ENCODE peak calls at places on chromosome 9, in eight cellular contexts. S is NCI-H187 treated with DMSO at 0.1 percent for 48 hours, I is GM04504, Q is NCI-H2029, Y is neural crest cell, Z is HFFc6, H is nucleus accumbens, X is T-helper 1 cell. W is an unnamed sample.

GRCh38 chr9:131008909-131009618 is at the start of gene LAMC3:
- DNase-seq in Y (no peak), H (no peak), Q (no peak), I (no peak), X (no peak), Z (no peak), S (no peak), W (peak)

GRCh38 chr9:109497193-109498165 is 628 bp downstream of the PTPN3 start:
- DNase-seq in S (no peak), Y (no peak), H (no peak), I (no peak), Q (peak), Z (no peak), X (no peak), W (no peak)

GRCh38 chr9:128020692-128021091 is 39.9 kb upstream of the EEIG1 start:
- DNase-seq in X (no peak), I (no peak), S (no peak), Q (no peak), Z (no peak), Y (no peak), H (no peak), W (no peak)

GRCh38 chr9:107044872-107045271 is 181.9 kb downstream of the ZNF462 start:
- DNase-seq in Y (no peak), Q (no peak), H (no peak), X (no peak), I (no peak), Z (no peak), S (no peak), W (no peak)

GRCh38 chr9:84163227-84163626 is 177.3 kb downstream of the SLC28A3 start:
- DNase-seq in H (no peak), I (no peak), X (no peak), Y (no peak), S (no peak), Z (no peak), Q (no peak), W (no peak)

GRCh38 chr9:136965771-136966484 is 11.4 kb upstream of the PTGDS start:
- DNase-seq in S (no peak), I (no peak), Z (no peak), X (peak), H (peak), Y (no peak), Q (no peak), W (no peak)

GRCh38 chr9:81601639-81602623 is 87.4 kb downstream of the TLE1 start:
- DNase-seq in Q (no peak), Z (no peak), Y (no peak), S (no peak), X (no peak), I (no peak), H (no peak), W (no peak)

GRCh38 chr9:34211395-34211794 is 32.6 kb downstream of the UBAP1 start:
- DNase-seq in Z (no peak), I (no peak), Q (no peak), H (no peak), S (no peak), Y (no peak), X (no peak), W (no peak)

GRCh38 chr9:134186471-134187109 is 22.2 kb upstream of the RNU6ATAC start:
- DNase-seq in Y (no peak), Z (no peak), H (no peak), S (no peak), Q (no peak), I (no peak), X (no peak), W (no peak)

GRCh38 chr9:20023237-20023928 is 234.5 kb upstream of the SLC24A2 start:
- DNase-seq in I (no peak), S (no peak), X (no peak), H (no peak), Q (no peak), Z (no peak), Y (no peak), W (no peak)

GRCh38 chr9:83062653-83063527 is at the start of gene RASEF:
- DNase-seq in Q (peak), Z (no peak), S (no peak), I (no peak), H (no peak), X (no peak), Y (peak), W (peak)

GRCh38 chr9:116279230-116279629 is 125.6 kb downstream of the PAPPA start:
- DNase-seq in Z (no peak), Y (peak), X (no peak), S (no peak), Q (no peak), H (no peak), I (no peak), W (no peak)

GRCh38 chr9:78786794-78787193 is 489.9 kb downstream of the PSAT1 start:
- DNase-seq in Z (peak), X (no peak), Q (no peak), S (no peak), H (no peak), Y (no peak), I (peak), W (no peak)

GRCh38 chr9:11893331-11893730 is 799.9 kb upstream of the TYRP1 start:
- DNase-seq in H (no peak), I (no peak), Y (no peak), Z (no peak), S (no peak), X (no peak), Q (no peak), W (no peak)

GRCh38 chr9:117448066-117448465 is 33.2 kb upstream of the ASTN2 start:
- DNase-seq in X (no peak), I (no peak), S (no peak), H (no peak), Y (no peak), Q (no peak), Z (no peak), W (peak)

GRCh38 chr9:127612993-127613954 is 1.2 kb downstream of the STXBP1 start:
- DNase-seq in H (peak), Q (no peak), I (peak), Y (peak), S (no peak), Z (peak), X (peak), W (no peak)

GRCh38 chr9:79581388-79581787 is 9.6 kb downstream of the TLE4 start:
- DNase-seq in X (no peak), Q (no peak), S (no peak), Z (peak), I (no peak), Y (no peak), H (no peak), W (no peak)

GRCh38 chr9:129181246-129181645 is 3.2 kb upstream of the IER5L start:
- DNase-seq in Y (no peak), X (no peak), H (no peak), S (no peak), Z (no peak), I (no peak), Q (no peak), W (no peak)

GRCh38 chr9:91677354-91677753 is 253.7 kb upstream of the NFIL3 start:
- DNase-seq in I (peak), Y (no peak), Z (no peak), S (no peak), H (no peak), X (no peak), Q (no peak), W (no peak)

GRCh38 chr9:93391898-93392297 is 59.6 kb upstream of the FAM120A start:
- DNase-seq in Z (no peak), I (no peak), Q (no peak), S (no peak), Y (no peak), H (no peak), X (no peak), W (no peak)

GRCh38 chr9:77011973-77012817 is 7.3 kb upstream of the FOXB2 start:
- DNase-seq in S (no peak), Y (peak), X (peak), Q (no peak), H (peak), I (no peak), Z (no peak), W (peak)

GRCh38 chr9:133160742-133161541 is 2.8 kb downstream of the GBGT1 start:
- DNase-seq in Q (peak), S (no peak), I (no peak), Z (peak), H (peak), X (peak), Y (peak), W (no peak)

GRCh38 chr9:101758300-101758930 is 20.0 kb upstream of the GRIN3A start:
- DNase-seq in X (no peak), S (no peak), I (no peak), Y (no peak), Z (no peak), H (no peak), Q (no peak), W (no peak)

GRCh38 chr9:100066539-100066938 is 32.3 kb downstream of the ERP44 start:
- DNase-seq in Q (no peak), Y (no peak), S (peak), Z (no peak), X (no peak), H (no peak), I (no peak), W (no peak)

W was measured in NCI-H2227 treated with DMSO at 0.1 percent for 48 hours.